ENCODE peak calls at places on chromosomes 7 and 10, in six cellular contexts. Z is SK-N-SH, M is HCT116, G is K562, F is HepG2, A is H1. H is an unnamed sample.

GRCh38 chr10:56318816-56319215 is 42.2 kb downstream of the ZWINT start:
- DNase-seq in Z (no peak), M (no peak), G (no peak), F (no peak), A (no peak), H (no peak)

GRCh38 chr10:123882177-123882576 is 9.4 kb downstream of the CPXM2 start:
- DNase-seq in Z (no peak), M (no peak), G (no peak), F (no peak), A (no peak), H (no peak)

GRCh38 chr7:157358753-157359096 is 21.9 kb downstream of the DNAJB6 start:
- DNase-seq in Z (no peak), M (no peak), G (no peak), F (no peak), A (no peak), H (no peak)

GRCh38 chr10:45566415-45566814 is 106.2 kb downstream of the ZFAND4 start:
- DNase-seq in Z (no peak), M (no peak), G (no peak), F (no peak), A (no peak), H (no peak)

GRCh38 chr7:80387634-80388033 is 124.2 kb downstream of the GNAT3 start:
- DNase-seq in Z (peak), M (no peak), G (no peak), F (no peak), A (no peak), H (no peak)

GRCh38 chr10:28125701-28126100 is 126.8 kb upstream of the ODAD2 start:
- DNase-seq in Z (no peak), M (no peak), G (no peak), F (no peak), A (no peak), H (no peak)

GRCh38 chr7:69599879-69600764 is 1.8 kb downstream of the AUTS2 start:
- DNase-seq in Z (peak), M (no peak), G (no peak), F (no peak), A (no peak), H (peak)

GRCh38 chr7:110877086-110877485 is 213.8 kb upstream of the LRRN3 start:
- DNase-seq in Z (no peak), M (no peak), G (no peak), F (no peak), A (no peak), H (no peak)

GRCh38 chr7:118114175-118114574 is 69.8 kb upstream of the LSM8 start:
- DNase-seq in Z (no peak), M (no peak), G (no peak), F (no peak), A (no peak), H (no peak)

GRCh38 chr7:28921822-28922221 is 36.3 kb downstream of the TRIL start:
- DNase-seq in Z (peak), M (peak), G (peak), F (peak), A (no peak), H (peak)

DNA sequence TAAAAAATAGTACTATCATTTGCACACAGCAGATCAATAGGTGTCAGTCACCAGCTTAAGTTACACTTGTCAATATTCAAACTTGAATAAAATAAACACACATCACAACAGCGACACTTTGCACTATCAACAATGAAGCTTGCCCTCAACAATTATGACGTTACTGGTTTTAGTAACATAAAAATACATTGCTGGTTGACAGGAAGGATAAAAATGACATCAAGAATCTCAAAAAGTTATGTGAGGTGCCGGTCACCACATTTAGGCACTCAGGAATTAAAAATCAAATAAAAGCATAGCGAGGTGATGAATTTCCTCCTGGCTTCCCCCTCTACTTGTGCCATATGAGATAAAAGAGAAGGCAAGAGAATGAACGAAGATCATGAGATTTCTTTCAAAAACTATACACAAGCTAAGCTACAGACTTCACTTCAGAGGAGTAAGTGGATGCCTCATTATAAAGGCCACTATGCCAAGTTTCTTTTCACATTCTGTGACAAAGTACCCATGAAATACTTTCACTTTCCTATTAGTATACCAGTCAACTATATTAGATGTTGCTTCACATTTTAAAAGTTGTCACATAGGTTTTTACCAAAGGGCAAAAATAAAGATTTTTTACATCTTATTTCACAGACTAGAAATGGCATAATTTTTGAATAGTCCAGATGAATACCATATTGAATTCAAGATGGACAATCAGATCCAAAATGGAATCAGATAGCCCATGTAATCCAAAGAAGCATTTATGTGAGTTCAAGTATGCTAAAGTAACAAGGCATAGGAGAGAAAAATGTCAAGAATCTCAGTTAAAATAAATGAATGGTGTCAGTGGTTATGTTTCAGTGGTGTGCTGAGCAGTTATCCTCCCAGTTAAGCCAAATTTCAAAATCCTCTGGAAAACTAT is 3.6 kb downstream of the CCDC71L start:
- DNase-seq in Z (no peak), M (no peak), G (no peak), F (no peak), A (no peak), H (no peak)
- TF ChIP-seq JUND in Z (peak), M (no peak), G (no peak), F (no peak), A (no peak), H (no peak)

GRCh38 chr7:130346941-130347340 is 2.3 kb downstream of the CPA5 start:
- DNase-seq in Z (no peak), M (no peak), G (no peak), F (no peak), A (no peak), H (no peak)

GRCh38 chr7:130344248-130344866 is at the start of gene CPA5:
- DNase-seq in Z (no peak), M (no peak), G (no peak), F (no peak), A (no peak), H (no peak)

GRCh38 chr7:130346339-130346905 is 1.8 kb downstream of the CPA5 start:
- DNase-seq in Z (no peak), M (no peak), G (no peak), F (no peak), A (no peak), H (no peak)

GRCh38 chr7:130345725-130346124 is 1.1 kb downstream of the CPA5 start:
- DNase-seq in Z (no peak), M (no peak), G (no peak), F (no peak), A (no peak), H (no peak)

DNA sequence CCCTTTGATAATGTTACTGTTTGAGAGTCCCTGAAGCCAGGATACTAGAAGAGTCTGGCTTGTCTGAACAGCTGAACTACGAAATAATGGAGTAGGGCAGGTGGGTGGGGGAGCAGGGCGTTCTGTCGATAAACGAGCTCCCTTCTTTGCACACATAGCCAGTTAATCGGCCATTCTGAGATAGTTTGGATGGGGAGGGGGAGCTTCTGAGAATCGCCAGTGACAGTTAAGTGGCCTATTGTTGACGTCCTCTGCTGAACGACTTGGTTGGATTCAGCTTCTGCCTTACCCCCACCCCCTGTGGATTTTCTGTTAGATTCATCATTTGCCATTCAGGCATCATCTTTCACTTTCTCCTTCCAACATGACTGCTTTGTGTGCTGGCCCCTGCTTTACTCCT is 490 bp downstream of the CPA5 start:
- DNase-seq in Z (no peak), M (no peak), G (no peak), F (no peak), A (no peak), H (no peak)
- TF ChIP-seq JUND in Z (no peak), M (no peak), G (no peak), F (no peak), A (no peak), H (no peak)

GRCh38 chr7:51366172-51366728 is 49.6 kb upstream of the COBL start:
- DNase-seq in Z (no peak), M (no peak), G (no peak), F (no peak), A (no peak), H (no peak)

GRCh38 chr7:51366930-51367613 is 50.5 kb upstream of the COBL start:
- DNase-seq in Z (peak), M (no peak), G (peak), F (peak), A (peak), H (peak)

GRCh38 chr7:51374936-51375335 is 58.3 kb upstream of the COBL start:
- DNase-seq in Z (no peak), M (peak), G (no peak), F (no peak), A (no peak), H (no peak)

GRCh38 chr7:51367614-51367968 is 51.0 kb upstream of the COBL start:
- DNase-seq in Z (no peak), M (no peak), G (no peak), F (no peak), A (no peak), H (no peak)

GRCh38 chr7:51369746-51370145 is 53.1 kb upstream of the COBL start:
- DNase-seq in Z (no peak), M (no peak), G (peak), F (no peak), A (no peak), H (peak)
- TF ChIP-seq JUND in Z (no peak), M (no peak), G (no peak), F (no peak), A (no peak), H (no peak)

DNA sequence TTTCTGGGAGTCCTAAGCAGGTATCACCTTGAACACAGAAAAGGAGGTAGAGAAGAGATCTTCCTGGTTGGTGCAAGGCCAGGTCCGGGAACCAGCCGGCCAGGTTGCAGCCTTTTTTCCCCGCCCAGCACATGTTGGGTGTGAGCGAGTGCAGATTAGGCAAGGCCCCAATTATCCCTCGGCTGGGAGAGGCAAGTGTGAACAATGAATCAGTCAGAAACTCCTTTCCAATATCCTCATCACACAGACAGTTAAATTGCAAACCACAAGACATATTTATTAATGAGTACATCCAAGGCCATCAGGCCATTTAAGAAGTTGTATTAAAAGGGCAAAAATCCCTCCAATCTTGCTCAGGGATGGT is 115.0 kb upstream of the AFAP1L2 start:
- DNase-seq in Z (no peak), M (peak), G (no peak), F (no peak), A (no peak), H (peak)
- TF ChIP-seq JUND in Z (no peak), M (no peak), G (no peak), F (no peak), A (no peak), H (no peak)

H was measured in T47D.